ENCODE peak calls at places on chromosomes 13 and 19, in five cellular contexts. O is CD4-positive, alpha-beta memory T cell; M is CD4-positive, alpha-beta T cell; Q is fibroblast of lung; K is K562. D is an unnamed sample.

GRCh38 chr19:18961767-18962423 is 20.9 kb upstream of the HOMER3 start:
- DNase-seq in O (no peak), M (no peak), Q (no peak), K (no peak), D (no peak)

GRCh38 chr19:38952395-38953165 is 21.8 kb downstream of the MRPS12 start:
- DNase-seq in O (peak; percentile 42), M (no peak), Q (no peak), K (peak; percentile 45), D (no peak)

GRCh38 chr19:2488405-2488941 is 12.5 kb downstream of the GADD45B start:
- DNase-seq in O (no peak), M (no peak), Q (no peak), K (no peak), D (no peak)

GRCh38 chr13:53783466-53783865 is 754.9 kb downstream of the OLFM4 start:
- DNase-seq in O (no peak), M (no peak), Q (no peak), K (no peak), D (no peak)

GRCh38 chr19:36030264-36031148 is 2.2 kb downstream of the CLIP3 start:
- DNase-seq in O (no peak), M (no peak), Q (peak; percentile 11), K (no peak), D (no peak)

GRCh38 chr19:289651-290538 is 1.3 kb downstream of the PLPP2 start:
- DNase-seq in O (peak; percentile 32), M (no peak), Q (peak; percentile 43), K (peak; percentile 59), D (peak; percentile 57)

GRCh38 chr13:112774829-112775565 is 85.2 kb downstream of the ATP11A start:
- DNase-seq in O (no peak), M (no peak), Q (no peak), K (no peak), D (no peak)

GRCh38 chr13:20064128-20064527 is 96.7 kb downstream of the GJA3 start:
- DNase-seq in O (no peak), M (no peak), Q (peak; percentile 65), K (no peak), D (no peak)

GRCh38 chr13:43991773-43992201 is 112.1 kb downstream of the LACC1 start:
- DNase-seq in O (no peak), M (no peak), Q (no peak), K (no peak), D (no peak)

GRCh38 chr13:99360696-99361095 is 53.5 kb upstream of the GPR183 start:
- DNase-seq in O (no peak), M (no peak), Q (no peak), K (no peak), D (no peak)

GRCh38 chr13:30493670-30494381 is 28.1 kb upstream of the HMGB1 start:
- DNase-seq in O (no peak), M (no peak), Q (no peak), K (no peak), D (no peak)

GRCh38 chr13:39835253-39835652 is 179.8 kb downstream of the COG6 start:
- DNase-seq in O (no peak), M (no peak), Q (no peak), K (no peak), D (no peak)

GRCh38 chr13:48746816-48747215 is 93.1 kb downstream of the CYSLTR2 start:
- DNase-seq in O (no peak), M (no peak), Q (no peak), K (no peak), D (no peak)

GRCh38 chr19:15304140-15304705 is 28.1 kb downstream of the BRD4 start:
- DNase-seq in O (no peak), M (no peak), Q (peak; percentile 49), K (no peak), D (no peak)

GRCh38 chr13:21175656-21176194 is 627 bp downstream of the SKA3 start:
- DNase-seq in O (no peak), M (no peak), Q (peak; percentile 32), K (no peak), D (no peak)

GRCh38 chr19:51550848-51551672 is 19.6 kb upstream of the SIGLEC6 start:
- DNase-seq in O (no peak), M (no peak), Q (no peak), K (no peak), D (no peak)

GRCh38 chr19:15453091-15453498 is 3.3 kb upstream of the WIZ start:
- DNase-seq in O (no peak), M (no peak), Q (no peak), K (no peak), D (no peak)

GRCh38 chr19:7869910-7870511 is 4.2 kb downstream of the PRR36 start:
- DNase-seq in O (no peak), M (peak; percentile 38), Q (no peak), K (peak; percentile 87), D (peak; percentile 73)

GRCh38 chr19:21202865-21203494 is 61.1 kb downstream of the ZNF431 start:
- DNase-seq in O (peak; percentile 32), M (no peak), Q (peak; percentile 5), K (peak; percentile 55), D (no peak)

GRCh38 chr13:98542568-98543379 is 34.1 kb downstream of the STK24 start:
- DNase-seq in O (no peak), M (no peak), Q (no peak), K (no peak), D (no peak)

GRCh38 chr13:99150575-99151370 is 49.9 kb upstream of the UBAC2 start:
- DNase-seq in O (no peak), M (no peak), Q (peak; percentile 80), K (no peak), D (no peak)

GRCh38 chr13:88800505-88800904 is 1129.3 kb downstream of the SLITRK5 start:
- DNase-seq in O (no peak), M (no peak), Q (no peak), K (no peak), D (no peak)

GRCh38 chr13:114118086-114118762 is 14.2 kb downstream of the RASA3 start:
- DNase-seq in O (no peak), M (no peak), Q (no peak), K (no peak), D (no peak)

GRCh38 chr19:18777156-18777724 is 13.9 kb downstream of the COMP start:
- DNase-seq in O (no peak), M (no peak), Q (no peak), K (no peak), D (no peak)

GRCh38 chr13:27966641-27967202 is 2.4 kb downstream of the CDX2 start:
- DNase-seq in O (no peak), M (no peak), Q (no peak), K (no peak), D (no peak)
- H3K27ac ChIP-seq in O (no peak overlapping the region), M (no peak overlapping the region), Q (no peak overlapping the region), K (no peak overlapping the region), D (no peak overlapping the region)

DNA sequence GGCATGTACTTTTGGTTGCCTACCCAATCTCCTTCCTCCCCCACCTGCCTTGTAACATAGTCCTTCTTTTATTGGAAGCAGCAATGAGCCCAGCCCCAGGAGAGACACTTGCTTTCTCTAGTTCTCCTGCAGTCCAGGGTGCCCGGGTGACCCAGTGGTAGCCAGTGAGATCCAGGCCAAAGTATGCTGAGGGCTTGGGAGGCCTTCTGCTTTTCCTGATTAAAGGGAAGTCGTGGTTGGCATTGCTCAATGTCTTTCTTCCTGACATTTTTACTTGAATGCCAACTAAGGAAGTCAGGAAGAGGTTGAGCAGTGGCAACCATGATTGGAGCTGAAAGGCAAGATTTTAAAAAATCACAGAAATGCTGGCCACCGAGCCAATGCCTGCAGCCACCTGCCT is 25.7 kb downstream of the CNMD start:
- DNase-seq in O (no peak), M (no peak), Q (no peak), K (no peak), D (no peak)
- H3K27ac ChIP-seq in O (no peak overlapping the region), M (no peak overlapping the region), Q (no peak overlapping the region), K (no peak overlapping the region), D (no peak overlapping the region)

GRCh38 chr19:53703361-53703760 is 71.6 kb downstream of the DPRX start:
- DNase-seq in O (no peak), M (no peak), Q (no peak), K (no peak), D (no peak)
- H3K27ac ChIP-seq in O (no peak overlapping the region), M (no peak overlapping the region), Q (no peak overlapping the region), K (no peak overlapping the region), D (no peak overlapping the region)

GRCh38 chr13:27039171-27039701 is 132.4 kb downstream of the USP12 start:
- DNase-seq in O (no peak), M (no peak), Q (no peak), K (no peak), D (no peak)
- H3K27ac ChIP-seq in O (no peak overlapping the region), M (no peak overlapping the region), Q (no peak overlapping the region), K (no peak overlapping the region), D (no peak overlapping the region)

GRCh38 chr19:39969266-39969665 is 1.7 kb upstream of the PSMC4 start:
- DNase-seq in O (no peak), M (no peak), Q (no peak), K (no peak), D (no peak)
- H3K27ac ChIP-seq in O (peak overlapping the region; percentile 94), M (peak overlapping the region; percentile 87), Q (no peak overlapping the region), K (peak overlapping the region; percentile 87), D (no peak overlapping the region)

GRCh38 chr19:50268046-50268445 is 61.1 kb downstream of the KCNC3 start:
- DNase-seq in O (no peak), M (no peak), Q (no peak), K (no peak), D (no peak)

GRCh38 chr19:50266041-50266440 is 62.6 kb downstream of the MYH14 start:
- DNase-seq in O (no peak), M (no peak), Q (no peak), K (no peak), D (no peak)

GRCh38 chr19:50268501-50268900 is 60.7 kb downstream of the KCNC3 start:
- DNase-seq in O (no peak), M (no peak), Q (no peak), K (no peak), D (no peak)

GRCh38 chr19:50264483-50265186 is 61.2 kb downstream of the MYH14 start:
- DNase-seq in O (no peak), M (no peak), Q (no peak), K (peak; percentile 81), D (no peak)

GRCh38 chr19:50266896-50267295 is 62.3 kb downstream of the KCNC3 start:
- DNase-seq in O (no peak), M (no peak), Q (no peak), K (peak; percentile 91), D (no peak)
- H3K27ac ChIP-seq in O (no peak overlapping the region), M (no peak overlapping the region), Q (no peak overlapping the region), K (no peak overlapping the region), D (no peak overlapping the region)

D was measured in CD8-positive, alpha-beta memory T cell.